ENCODE peak calls at places on chromosome 7, in nine cellular contexts. B is A549; C is NB4; F is stimulated activated CD4-positive, alpha-beta T cell treated with anti-CD3 and anti-CD28 coated beads, Interleukin-1b, Interleukin-23, amount 100 ng/mL, for 24 hours; G is iris pigment epithelial cell; Q is spleen; A is tibial artery; U is activated naive CD8-positive, alpha-beta T cell treated with anti-CD3 and anti-CD28 coated beads for 36 hours; S is AG04450. H is an unnamed sample.

GRCh38 chr7:158022601-158023000 is 565.0 kb downstream of the PTPRN2 start:
- DNase-seq in B (no peak), C (no peak), F (no peak), G (no peak), Q (no peak), A (peak), U (no peak), S (no peak), H (no peak)

GRCh38 chr7:43430412-43430811 is 152.5 kb upstream of the STK17A start:
- DNase-seq in B (no peak), C (peak), F (no peak), G (peak), Q (no peak), A (no peak), U (no peak), S (no peak), H (no peak)

GRCh38 chr7:26857534-26858228 is 6.7 kb downstream of the SKAP2 start:
- DNase-seq in B (no peak), C (peak), F (no peak), G (peak), Q (peak), A (no peak), U (no peak), S (peak), H (peak)

GRCh38 chr7:6154542-6155404 is 117.7 kb downstream of the CYTH3 start:
- DNase-seq in B (no peak), C (no peak), F (no peak), G (no peak), Q (no peak), A (peak), U (no peak), S (no peak), H (no peak)

GRCh38 chr7:43076189-43076605 is 36.2 kb upstream of the HECW1 start:
- DNase-seq in B (no peak), C (no peak), F (no peak), G (peak), Q (no peak), A (no peak), U (peak), S (no peak), H (peak)

GRCh38 chr7:126791306-126791705 is 461.4 kb downstream of the GRM8 start:
- DNase-seq in B (no peak), C (no peak), F (no peak), G (peak), Q (no peak), A (no peak), U (no peak), S (no peak), H (no peak)

GRCh38 chr7:23184709-23185354 is 3.0 kb downstream of the NUP42 start:
- DNase-seq in B (peak), C (peak), F (no peak), G (peak), Q (no peak), A (no peak), U (no peak), S (no peak), H (peak)

GRCh38 chr7:2037301-2037804 is 195.4 kb downstream of the MAD1L1 start:
- DNase-seq in B (no peak), C (no peak), F (no peak), G (no peak), Q (peak), A (peak), U (peak), S (no peak), H (no peak)

GRCh38 chr7:112133328-112133727 is 72.9 kb downstream of the DOCK4 start:
- DNase-seq in B (no peak), C (no peak), F (no peak), G (no peak), Q (no peak), A (no peak), U (no peak), S (no peak), H (no peak)

GRCh38 chr7:42736931-42737330 is 174.9 kb downstream of the C7orf25 start:
- DNase-seq in B (peak), C (no peak), F (no peak), G (peak), Q (no peak), A (no peak), U (no peak), S (no peak), H (no peak)

GRCh38 chr7:103574536-103574935 is 128.5 kb upstream of the SLC26A5 start:
- DNase-seq in B (no peak), C (no peak), F (no peak), G (no peak), Q (no peak), A (no peak), U (no peak), S (no peak), H (no peak)

GRCh38 chr7:20329389-20330175 is 1.1 kb upstream of the ITGB8 start:
- DNase-seq in B (peak), C (peak), F (no peak), G (peak), Q (peak), A (peak), U (peak), S (no peak), H (peak)

GRCh38 chr7:116601426-116601825 is 70.6 kb upstream of the MET start:
- DNase-seq in B (no peak), C (no peak), F (no peak), G (no peak), Q (no peak), A (no peak), U (peak), S (no peak), H (no peak)

GRCh38 chr7:1569833-1570632 is at the start of gene PSMG3:
- DNase-seq in B (peak), C (peak), F (peak), G (peak), Q (peak), A (peak), U (peak), S (peak), H (peak)

GRCh38 chr7:19401461-19401860 is 256.2 kb upstream of the FERD3L start:
- DNase-seq in B (no peak), C (no peak), F (no peak), G (peak), Q (no peak), A (no peak), U (no peak), S (no peak), H (no peak)

GRCh38 chr7:6307762-6308161 is 35.3 kb upstream of the CYTH3 start:
- DNase-seq in B (no peak), C (peak), F (no peak), G (no peak), Q (peak), A (no peak), U (no peak), S (no peak), H (no peak)

GRCh38 chr7:41007351-41007751 is 695.5 kb downstream of the INHBA start:
- DNase-seq in B (no peak), C (no peak), F (no peak), G (peak), Q (no peak), A (no peak), U (no peak), S (no peak), H (no peak)

GRCh38 chr7:88357295-88357694 is 50.6 kb upstream of the STEAP4 start:
- DNase-seq in B (no peak), C (no peak), F (no peak), G (peak), Q (no peak), A (no peak), U (no peak), S (no peak), H (peak)

GRCh38 chr7:6636741-6637543 is at the start of gene ZNF316:
- DNase-seq in B (peak), C (peak), F (peak), G (peak), Q (peak), A (peak), U (peak), S (no peak), H (peak)

GRCh38 chr7:29588900-29589696 is 25.5 kb downstream of the PRR15 start:
- DNase-seq in B (peak), C (peak), F (peak), G (peak), Q (no peak), A (no peak), U (peak), S (peak), H (peak)

GRCh38 chr7:960269-960871 is 5.9 kb upstream of the ADAP1 start:
- DNase-seq in B (no peak), C (no peak), F (no peak), G (no peak), Q (peak), A (peak), U (no peak), S (no peak), H (no peak)

GRCh38 chr7:134685250-134685649 is 38.6 kb downstream of the BPGM start:
- DNase-seq in B (no peak), C (no peak), F (no peak), G (no peak), Q (no peak), A (no peak), U (no peak), S (no peak), H (no peak)

GRCh38 chr7:150969483-150969874 is 8.6 kb downstream of the KCNH2 start:
- DNase-seq in B (no peak), C (no peak), F (no peak), G (no peak), Q (no peak), A (no peak), U (no peak), S (no peak), H (peak)

GRCh38 chr7:19113855-19114590 is 3.4 kb downstream of the TWIST1 start:
- DNase-seq in B (no peak), C (no peak), F (no peak), G (peak), Q (no peak), A (no peak), U (no peak), S (no peak), H (no peak)

GRCh38 chr7:36810476-36810875 is 86.2 kb upstream of the AOAH start:
- DNase-seq in B (no peak), C (no peak), F (no peak), G (no peak), Q (no peak), A (no peak), U (no peak), S (no peak), H (no peak)

GRCh38 chr7:116797611-116798010 is 64.8 kb upstream of the CAPZA2 start:
- DNase-seq in B (no peak), C (no peak), F (no peak), G (peak), Q (no peak), A (no peak), U (no peak), S (no peak), H (no peak)

GRCh38 chr7:104358743-104359142 is 30.3 kb downstream of the LHFPL3 start:
- DNase-seq in B (no peak), C (no peak), F (no peak), G (no peak), Q (no peak), A (no peak), U (no peak), S (no peak), H (no peak)

GRCh38 chr7:111401516-111401915 is 160.8 kb downstream of the IMMP2L start:
- DNase-seq in B (no peak), C (no peak), F (no peak), G (peak), Q (no peak), A (no peak), U (no peak), S (no peak), H (no peak)

GRCh38 chr7:71511361-71511807 is 379.4 kb downstream of the GALNT17 start:
- DNase-seq in B (no peak), C (peak), F (no peak), G (no peak), Q (no peak), A (no peak), U (no peak), S (no peak), H (no peak)

GRCh38 chr7:40331915-40332314 is 197.1 kb downstream of the SUGCT start:
- DNase-seq in B (no peak), C (no peak), F (no peak), G (peak), Q (no peak), A (no peak), U (no peak), S (no peak), H (no peak)

GRCh38 chr7:114575098-114575497 is 160.5 kb downstream of the FOXP2 start:
- DNase-seq in B (no peak), C (no peak), F (no peak), G (no peak), Q (no peak), A (no peak), U (no peak), S (no peak), H (no peak)

GRCh38 chr7:157584420-157584819 is 247.6 kb downstream of the DNAJB6 start:
- DNase-seq in B (no peak), C (no peak), F (no peak), G (no peak), Q (peak), A (peak), U (no peak), S (no peak), H (no peak)

GRCh38 chr7:69598081-69598486 is at the start of gene AUTS2:
- DNase-seq in B (peak), C (peak), F (no peak), G (peak), Q (peak), A (peak), U (peak), S (peak), H (peak)

GRCh38 chr7:16801111-16801542 is 3.7 kb downstream of the AGR2 start:
- DNase-seq in B (peak), C (peak), F (no peak), G (peak), Q (no peak), A (no peak), U (no peak), S (peak), H (no peak)

GRCh38 chr7:116330961-116331360 is 120.6 kb downstream of the TES start:
- DNase-seq in B (no peak), C (no peak), F (no peak), G (no peak), Q (no peak), A (no peak), U (no peak), S (no peak), H (no peak)

GRCh38 chr7:133560900-133561299 is 308.0 kb downstream of the EXOC4 start:
- DNase-seq in B (no peak), C (no peak), F (no peak), G (no peak), Q (no peak), A (no peak), U (no peak), S (no peak), H (no peak)

H was measured in testis.